ENCODE peak calls at places on chromosomes 5 and 9, in nine cellular contexts. K is tibial nerve, M is breast epithelium, S is lower lobe of right lung, E is thoracic aorta, U is WERI-Rb-1, X is endodermal cell, H is sigmoid colon, G is adrenal gland. O is an unnamed sample.

GRCh38 chr5:90201923-90202322 is 207.6 kb downstream of the CETN3 start:
- DNase-seq in K (no peak), M (no peak), S (no peak), E (no peak), U (no peak), X (no peak), H (no peak), G (no peak), O (no peak)

GRCh38 chr5:172137046-172137445 is 51.0 kb downstream of the STK10 start:
- DNase-seq in K (no peak), M (no peak), S (no peak), E (no peak), U (no peak), X (no peak), H (no peak), G (no peak), O (no peak)

GRCh38 chr9:131457746-131458145 is 45.0 kb upstream of the POMT1 start:
- DNase-seq in K (no peak), M (no peak), S (no peak), E (no peak), U (no peak), X (no peak), H (no peak), G (no peak), O (no peak)

GRCh38 chr5:177361418-177362101 is 3.8 kb downstream of the RGS14 start:
- DNase-seq in K (no peak), M (no peak), S (peak), E (no peak), U (no peak), X (peak), H (no peak), G (no peak), O (no peak)

GRCh38 chr5:61299254-61299653 is 32.8 kb upstream of the ZSWIM6 start:
- DNase-seq in K (no peak), M (peak), S (no peak), E (no peak), U (no peak), X (no peak), H (no peak), G (no peak), O (no peak)

GRCh38 chr9:134179918-134180785 is 15.8 kb upstream of the RNU6ATAC start:
- DNase-seq in K (no peak), M (no peak), S (peak), E (no peak), U (peak), X (peak), H (peak), G (peak), O (no peak)

GRCh38 chr5:174624754-174625506 is 99.5 kb upstream of the MSX2 start:
- DNase-seq in K (no peak), M (no peak), S (no peak), E (no peak), U (no peak), X (peak), H (peak), G (no peak), O (no peak)

GRCh38 chr5:37121027-37121426 is 128.1 kb downstream of the CPLANE1 start:
- DNase-seq in K (no peak), M (no peak), S (no peak), E (no peak), U (no peak), X (no peak), H (no peak), G (no peak), O (no peak)

GRCh38 chr5:112694853-112695709 is 42.6 kb upstream of the APC start:
- DNase-seq in K (no peak), M (no peak), S (no peak), E (no peak), U (no peak), X (no peak), H (no peak), G (no peak), O (peak)

GRCh38 chr9:127557466-127557869 is 54.6 kb upstream of the STXBP1 start:
- DNase-seq in K (no peak), M (no peak), S (peak), E (no peak), U (no peak), X (no peak), H (no peak), G (peak), O (no peak)

GRCh38 chr9:132602207-132602606 is 19.8 kb downstream of the BARHL1 start:
- DNase-seq in K (no peak), M (no peak), S (no peak), E (no peak), U (no peak), X (no peak), H (no peak), G (no peak), O (no peak)

GRCh38 chr5:22611327-22611726 is 241.8 kb downstream of the CDH12 start:
- DNase-seq in K (no peak), M (no peak), S (no peak), E (no peak), U (no peak), X (no peak), H (no peak), G (no peak), O (no peak)

GRCh38 chr9:120765910-120766309 is 27.3 kb downstream of the FBXW2 start:
- DNase-seq in K (no peak), M (no peak), S (no peak), E (no peak), U (peak), X (no peak), H (no peak), G (no peak), O (no peak)

GRCh38 chr9:120768247-120768646 is 25.0 kb downstream of the FBXW2 start:
- DNase-seq in K (no peak), M (no peak), S (no peak), E (no peak), U (no peak), X (peak), H (no peak), G (no peak), O (no peak)

GRCh38 chr9:120764476-120764875 is 28.7 kb downstream of the FBXW2 start:
- DNase-seq in K (no peak), M (no peak), S (no peak), E (no peak), U (no peak), X (no peak), H (no peak), G (no peak), O (no peak)

GRCh38 chr9:120768870-120769269 is 24.3 kb downstream of the FBXW2 start:
- DNase-seq in K (no peak), M (no peak), S (no peak), E (no peak), U (no peak), X (no peak), H (no peak), G (no peak), O (no peak)

DNA sequence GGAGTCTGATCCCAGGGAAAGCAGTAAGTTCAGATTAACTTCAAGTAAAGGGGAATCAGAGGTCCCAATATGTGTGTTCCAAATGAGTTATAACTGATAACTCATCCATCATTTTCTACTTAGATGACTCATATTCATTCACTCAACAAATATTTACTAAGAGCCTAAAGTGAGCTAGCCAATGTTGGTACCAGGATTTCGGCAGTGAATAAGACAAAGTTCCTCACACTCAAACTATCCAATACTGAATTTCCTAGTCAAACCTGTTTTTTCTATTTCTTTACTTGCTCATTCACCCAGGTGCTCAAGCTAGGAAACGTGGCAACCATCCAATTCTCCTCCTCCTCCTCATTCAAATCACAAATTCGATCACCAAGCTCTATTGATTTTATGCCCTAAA is 25.8 kb downstream of the FBXW2 start:
- DNase-seq in K (no peak), M (no peak), S (no peak), E (no peak), U (no peak), X (no peak), H (no peak), G (no peak), O (no peak)
- TF ChIP-seq CTCF in K (no peak), M (no peak), S (no peak), E (no peak), U (no peak), X (no peak), H (no peak), G (no peak), O (no peak)

GRCh38 chr5:39238366-39239105 is 19.2 kb upstream of the FYB1 start:
- DNase-seq in K (no peak), M (no peak), S (no peak), E (no peak), U (no peak), X (no peak), H (no peak), G (no peak), O (no peak)
- H3K4me3 ChIP-seq in K (no peak), M (no peak), S (no peak), E (no peak), U (no peak), X (no peak), H (no peak), G (no peak), O (no peak)

GRCh38 chr5:88724201-88724600 is 158.8 kb downstream of the MEF2C start:
- DNase-seq in K (no peak), M (no peak), S (no peak), E (no peak), U (no peak), X (no peak), H (no peak), G (no peak), O (no peak)
- TF ChIP-seq CTCF in K (peak), M (no peak), S (no peak), E (peak), U (no peak), X (peak), H (no peak), G (no peak), O (no peak)

GRCh38 chr9:126375386-126375785 is 48.8 kb downstream of the MVB12B start:
- DNase-seq in K (no peak), M (no peak), S (no peak), E (no peak), U (no peak), X (no peak), H (no peak), G (peak), O (no peak)
- H3K4me3 ChIP-seq in K (no peak), M (no peak), S (no peak), E (no peak), U (no peak), X (no peak), H (no peak), G (no peak), O (no peak)

GRCh38 chr9:84317563-84317962 is 23.0 kb downstream of the SLC28A3 start:
- DNase-seq in K (no peak), M (no peak), S (no peak), E (no peak), U (no peak), X (no peak), H (no peak), G (no peak), O (no peak)
- TF ChIP-seq CTCF in K (no peak), M (no peak), S (no peak), E (no peak), U (peak), X (peak), H (no peak), G (no peak), O (no peak)

DNA sequence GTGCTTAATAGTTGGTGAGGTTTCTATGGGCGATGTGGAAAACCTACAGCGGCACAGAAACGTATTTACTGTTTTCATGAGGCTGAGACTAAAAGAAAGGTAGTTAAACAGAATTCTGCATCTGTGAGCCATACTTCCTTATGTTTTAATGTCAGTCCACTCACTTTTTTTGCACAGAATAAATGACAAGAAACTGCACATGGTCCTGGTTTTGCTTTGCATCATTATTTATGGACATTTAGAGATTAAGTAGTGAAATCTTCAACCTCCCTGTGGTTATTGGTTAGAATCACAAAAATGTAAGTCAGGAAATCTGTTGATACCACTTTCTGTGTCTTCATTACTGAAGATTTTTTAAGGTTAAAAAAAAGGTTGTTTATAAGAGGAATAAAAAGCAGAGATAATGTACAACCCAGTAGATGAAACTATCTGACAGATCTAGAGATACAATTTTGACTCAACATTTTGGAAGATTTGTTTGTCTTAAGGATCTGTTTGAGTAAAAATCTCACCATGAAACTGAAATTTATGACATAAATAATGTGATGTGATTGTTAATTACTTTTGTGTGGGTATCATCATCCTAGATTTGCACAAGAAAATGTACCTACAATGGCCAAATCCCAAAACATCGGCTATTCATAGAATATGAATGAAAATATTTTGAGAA is 2.4 kb downstream of the PRR16 start:
- DNase-seq in K (no peak), M (no peak), S (no peak), E (no peak), U (no peak), X (no peak), H (no peak), G (no peak), O (no peak)
- H3K4me3 ChIP-seq in K (no peak), M (no peak), S (peak), E (peak), U (peak), X (no peak), H (no peak), G (peak), O (peak)

GRCh38 chr5:137741-138140 is 45.8 kb downstream of the PLEKHG4B start:
- DNase-seq in K (no peak), M (no peak), S (no peak), E (no peak), U (no peak), X (peak), H (no peak), G (no peak), O (no peak)

GRCh38 chr5:139579-140442 is 47.8 kb downstream of the PLEKHG4B start:
- DNase-seq in K (no peak), M (no peak), S (no peak), E (no peak), U (no peak), X (no peak), H (no peak), G (no peak), O (no peak)

GRCh38 chr5:138936-139335 is 47.0 kb downstream of the PLEKHG4B start:
- DNase-seq in K (no peak), M (no peak), S (no peak), E (no peak), U (no peak), X (peak), H (no peak), G (no peak), O (no peak)

GRCh38 chr5:140443-140829 is 48.5 kb downstream of the PLEKHG4B start:
- DNase-seq in K (no peak), M (no peak), S (no peak), E (no peak), U (no peak), X (no peak), H (no peak), G (no peak), O (no peak)

GRCh38 chr5:136901-137300 is 44.9 kb downstream of the PLEKHG4B start:
- DNase-seq in K (no peak), M (no peak), S (no peak), E (no peak), U (no peak), X (no peak), H (no peak), G (no peak), O (no peak)
- TF ChIP-seq CTCF in K (no peak), M (no peak), S (no peak), E (no peak), U (no peak), X (peak), H (no peak), G (no peak), O (no peak)

O was measured in AG09309.